ENCODE peak calls at places on chromosomes 11 and 22, in ten cellular contexts. W is fibroblast of pulmonary artery, V is adrenal gland, E is mammary epithelial cell, N is RWPE2, S is Caco-2, Q is brain microvascular endothelial cell, P is cardiac muscle cell, U is K562, O is GM20000. A is an unnamed sample.

GRCh38 chr11:59174664-59175033 is 2.7 kb downstream of the DTX4 start:
- DNase-seq in W (peak; percentile 14), V (no peak), E (peak; percentile 94), N (no peak), S (peak; percentile 59), Q (no peak), P (no peak), U (no peak), O (no peak), A (no peak)

GRCh38 chr11:94183886-94184264 is 55.2 kb downstream of the PANX1 start:
- DNase-seq in W (peak; percentile 68), V (peak; percentile 73), E (peak; percentile 48), N (no peak), S (peak; percentile 87), Q (peak; percentile 54), P (peak; percentile 63), U (peak; percentile 69), O (peak; percentile 39), A (peak; percentile 16)

GRCh38 chr11:34363363-34364084 is 5.7 kb upstream of the ABTB2 start:
- DNase-seq in W (no peak), V (no peak), E (no peak), N (no peak), S (peak; percentile 20), Q (no peak), P (no peak), U (no peak), O (no peak), A (no peak)

GRCh38 chr11:79678780-79679468 is 238.1 kb upstream of the TENM4 start:
- DNase-seq in W (no peak), V (no peak), E (no peak), N (no peak), S (no peak), Q (no peak), P (no peak), U (no peak), O (no peak), A (no peak)

GRCh38 chr22:37161442-37161841 is 11.7 kb upstream of the IL2RB start:
- DNase-seq in W (no peak), V (no peak), E (no peak), N (no peak), S (peak; percentile 20), Q (no peak), P (no peak), U (peak; percentile 70), O (no peak), A (no peak)

GRCh38 chr11:69985654-69986420 is 92.3 kb upstream of the ANO1 start:
- DNase-seq in W (no peak), V (no peak), E (no peak), N (no peak), S (no peak), Q (no peak), P (peak; percentile 23), U (peak; percentile 89), O (no peak), A (no peak)

GRCh38 chr11:111624602-111625001 is 22.4 kb downstream of the SIK2 start:
- DNase-seq in W (peak; percentile 25), V (no peak), E (no peak), N (no peak), S (peak; percentile 50), Q (no peak), P (no peak), U (no peak), O (no peak), A (no peak)

GRCh38 chr11:75562836-75563484 is 907 bp downstream of the SERPINH1 start:
- DNase-seq in W (peak; percentile 70), V (peak; percentile 63), E (peak; percentile 53), N (no peak), S (peak; percentile 56), Q (peak; percentile 72), P (peak; percentile 53), U (peak; percentile 63), O (no peak), A (no peak)

GRCh38 chr11:71988050-71988449 is 10.7 kb upstream of the IL18BP start:
- DNase-seq in W (peak; percentile 83), V (no peak), E (no peak), N (no peak), S (no peak), Q (peak; percentile 24), P (no peak), U (no peak), O (no peak), A (no peak)

GRCh38 chr11:72607101-72607468 is 67.1 kb downstream of the PDE2A start:
- DNase-seq in W (no peak), V (no peak), E (no peak), N (no peak), S (no peak), Q (no peak), P (no peak), U (no peak), O (no peak), A (no peak)

GRCh38 chr11:79062814-79063762 is 377.7 kb downstream of the TENM4 start:
- DNase-seq in W (peak; percentile 57), V (peak; percentile 12), E (peak; percentile 27), N (no peak), S (peak; percentile 63), Q (peak; percentile 42), P (peak; percentile 86), U (peak; percentile 18), O (no peak), A (no peak)

GRCh38 chr11:2376751-2377451 is at the start of gene CD81:
- DNase-seq in W (peak; percentile 48), V (peak; percentile 38), E (no peak), N (no peak), S (peak; percentile 64), Q (no peak), P (peak; percentile 75), U (peak; percentile 89), O (peak; percentile 95), A (peak; percentile 93)

GRCh38 chr22:24589518-24590030 is 3.3 kb downstream of the LRRC75B start:
- DNase-seq in W (no peak), V (no peak), E (no peak), N (no peak), S (no peak), Q (no peak), P (no peak), U (no peak), O (no peak), A (no peak)

GRCh38 chr22:30453731-30454510 is 17.9 kb downstream of the SEC14L3 start:
- DNase-seq in W (peak; percentile 35), V (peak; percentile 37), E (no peak), N (no peak), S (no peak), Q (no peak), P (peak; percentile 14), U (no peak), O (no peak), A (no peak)
- TF ChIP-seq CTCF in W (no peak), V (no peak), E (no peak), N (no peak), S (no peak), Q (no peak), P (no peak), U (peak; percentile 39), O (no peak), A (no peak)

GRCh38 chr22:46826438-46826837 is 64.0 kb downstream of the TBC1D22A start:
- DNase-seq in W (no peak), V (no peak), E (no peak), N (no peak), S (no peak), Q (no peak), P (no peak), U (no peak), O (no peak), A (no peak)

GRCh38 chr22:46828323-46829139 is 66.1 kb downstream of the TBC1D22A start:
- DNase-seq in W (no peak), V (no peak), E (no peak), N (no peak), S (no peak), Q (no peak), P (no peak), U (no peak), O (no peak), A (no peak)

GRCh38 chr22:46825145-46825544 is 62.7 kb downstream of the TBC1D22A start:
- DNase-seq in W (no peak), V (no peak), E (no peak), N (no peak), S (no peak), Q (no peak), P (no peak), U (no peak), O (no peak), A (no peak)

GRCh38 chr22:46827781-46828180 is 65.3 kb downstream of the TBC1D22A start:
- DNase-seq in W (no peak), V (no peak), E (no peak), N (no peak), S (no peak), Q (no peak), P (no peak), U (no peak), O (no peak), A (no peak)

GRCh38 chr22:46827072-46827780 is 64.8 kb downstream of the TBC1D22A start:
- DNase-seq in W (no peak), V (no peak), E (no peak), N (no peak), S (peak; percentile 27), Q (no peak), P (peak; percentile 23), U (peak; percentile 15), O (no peak), A (no peak)
- TF ChIP-seq CTCF in W (no peak), V (no peak), E (no peak), N (no peak), S (peak; percentile 16), Q (peak; percentile 20), P (no peak), U (no peak), O (no peak), A (no peak)

DNA sequence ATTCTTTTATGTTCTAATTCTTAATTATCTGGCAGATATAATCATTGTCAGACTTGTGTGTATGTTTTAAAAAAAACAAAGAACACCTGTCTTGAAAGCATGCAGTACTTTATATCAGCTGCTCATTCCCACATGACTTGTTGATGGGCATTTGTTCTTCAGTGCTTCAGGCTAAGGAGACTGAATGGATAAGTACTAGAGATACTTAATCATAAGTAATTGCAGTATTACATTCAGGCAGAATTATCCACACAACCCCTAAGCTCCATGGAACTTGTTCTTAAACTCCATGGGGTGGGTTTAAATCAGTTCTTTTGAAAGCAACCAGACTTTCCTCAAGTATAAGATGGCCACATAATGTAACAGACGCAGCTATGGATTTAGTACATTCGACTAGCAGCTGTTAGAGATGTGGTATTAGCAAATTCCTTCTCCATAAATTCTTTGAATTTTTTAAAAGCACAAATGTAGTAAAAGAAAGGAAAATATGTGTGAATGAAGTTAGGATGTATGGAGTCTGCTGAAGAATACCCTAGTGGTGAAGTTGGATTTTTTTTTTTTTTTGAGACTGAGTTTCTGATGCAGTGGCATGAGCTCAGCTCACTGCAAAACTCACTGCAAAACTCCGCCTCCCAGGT is 3.0 kb downstream of the JAM3 start:
- DNase-seq in W (no peak), V (no peak), E (no peak), N (no peak), S (no peak), Q (no peak), P (no peak), U (no peak), O (no peak), A (no peak)
- TF ChIP-seq CTCF in W (no peak), V (no peak), E (no peak), N (no peak), S (no peak), Q (peak; percentile 13), P (no peak), U (no peak), O (no peak), A (no peak)

GRCh38 chr11:115624065-115624464 is 119.8 kb upstream of the CADM1 start:
- DNase-seq in W (no peak), V (no peak), E (no peak), N (no peak), S (no peak), Q (no peak), P (no peak), U (no peak), O (no peak), A (no peak)
- TF ChIP-seq CTCF in W (no peak), V (no peak), E (peak; percentile 29), N (no peak), S (no peak), Q (peak; percentile 18), P (no peak), U (no peak), O (no peak), A (no peak)

A was measured in GM13977.